ENCODE peak calls at places on chromosomes 4 and X, in six cellular contexts. One of them, this sample, is unnamed.

GRCh38 chr4:2858451-2859217 is 15.0 kb downstream of the ADD1 start:
- DNase-seq in cardiac fibroblast: peak
- DNase-seq in cardiac muscle cell: no peak
- DNase-seq in dorsolateral prefrontal cortex: no peak
- DNase-seq in left ventricle myocardium inferior: no peak
- DNase-seq in choroid plexus epithelial cell: no peak
- DNase-seq in this sample: peak

GRCh38 chrX:39822133-39822748 is 275.5 kb downstream of the BCOR start:
- DNase-seq in choroid plexus epithelial cell: no peak
- DNase-seq in dorsolateral prefrontal cortex: no peak
- DNase-seq in left ventricle myocardium inferior: no peak
- DNase-seq in cardiac muscle cell: no peak
- DNase-seq in cardiac fibroblast: no peak
- DNase-seq in this sample: no peak

GRCh38 chrX:125288343-125288742 is 31.3 kb upstream of the TEX13C start:
- DNase-seq in choroid plexus epithelial cell: no peak
- DNase-seq in cardiac fibroblast: no peak
- DNase-seq in dorsolateral prefrontal cortex: no peak
- DNase-seq in cardiac muscle cell: no peak
- DNase-seq in left ventricle myocardium inferior: no peak
- DNase-seq in this sample: no peak

GRCh38 chr4:139898293-139898692 is 232.7 kb downstream of the MGST2 start:
- DNase-seq in cardiac muscle cell: no peak
- DNase-seq in left ventricle myocardium inferior: no peak
- DNase-seq in dorsolateral prefrontal cortex: no peak
- DNase-seq in cardiac fibroblast: no peak
- DNase-seq in choroid plexus epithelial cell: no peak
- DNase-seq in this sample: no peak

GRCh38 chr4:101232074-101232776 is 115.1 kb downstream of the PPP3CA start:
- DNase-seq in choroid plexus epithelial cell: peak
- DNase-seq in cardiac muscle cell: no peak
- DNase-seq in cardiac fibroblast: peak
- DNase-seq in dorsolateral prefrontal cortex: no peak
- DNase-seq in left ventricle myocardium inferior: no peak
- DNase-seq in this sample: no peak

GRCh38 chrX:152926279-152926678 is 28.4 kb downstream of the ZNF185 start:
- DNase-seq in cardiac fibroblast: peak
- DNase-seq in cardiac muscle cell: no peak
- DNase-seq in choroid plexus epithelial cell: peak
- DNase-seq in dorsolateral prefrontal cortex: no peak
- DNase-seq in left ventricle myocardium inferior: no peak
- DNase-seq in this sample: peak

GRCh38 chr4:68361146-68361589 is 11.3 kb upstream of the YTHDC1 start:
- DNase-seq in left ventricle myocardium inferior: no peak
- DNase-seq in choroid plexus epithelial cell: peak
- DNase-seq in cardiac fibroblast: peak
- DNase-seq in dorsolateral prefrontal cortex: no peak
- DNase-seq in cardiac muscle cell: no peak
- DNase-seq in this sample: no peak

GRCh38 chrX:31251336-31251735 is 179.5 kb upstream of the FTHL17 start:
- DNase-seq in cardiac fibroblast: peak
- DNase-seq in choroid plexus epithelial cell: no peak
- DNase-seq in cardiac muscle cell: no peak
- DNase-seq in left ventricle myocardium inferior: no peak
- DNase-seq in dorsolateral prefrontal cortex: no peak
- DNase-seq in this sample: no peak

GRCh38 chrX:119235872-119236598 is at the start of gene PGRMC1:
- DNase-seq in choroid plexus epithelial cell: peak
- DNase-seq in cardiac muscle cell: peak
- DNase-seq in cardiac fibroblast: peak
- DNase-seq in dorsolateral prefrontal cortex: peak
- DNase-seq in left ventricle myocardium inferior: peak
- DNase-seq in this sample: peak

GRCh38 chr4:124713213-124713592 is 671 bp upstream of the ANKRD50 start:
- DNase-seq in choroid plexus epithelial cell: peak
- DNase-seq in cardiac muscle cell: peak
- DNase-seq in cardiac fibroblast: peak
- DNase-seq in left ventricle myocardium inferior: peak
- DNase-seq in dorsolateral prefrontal cortex: peak
- DNase-seq in this sample: peak

DNA sequence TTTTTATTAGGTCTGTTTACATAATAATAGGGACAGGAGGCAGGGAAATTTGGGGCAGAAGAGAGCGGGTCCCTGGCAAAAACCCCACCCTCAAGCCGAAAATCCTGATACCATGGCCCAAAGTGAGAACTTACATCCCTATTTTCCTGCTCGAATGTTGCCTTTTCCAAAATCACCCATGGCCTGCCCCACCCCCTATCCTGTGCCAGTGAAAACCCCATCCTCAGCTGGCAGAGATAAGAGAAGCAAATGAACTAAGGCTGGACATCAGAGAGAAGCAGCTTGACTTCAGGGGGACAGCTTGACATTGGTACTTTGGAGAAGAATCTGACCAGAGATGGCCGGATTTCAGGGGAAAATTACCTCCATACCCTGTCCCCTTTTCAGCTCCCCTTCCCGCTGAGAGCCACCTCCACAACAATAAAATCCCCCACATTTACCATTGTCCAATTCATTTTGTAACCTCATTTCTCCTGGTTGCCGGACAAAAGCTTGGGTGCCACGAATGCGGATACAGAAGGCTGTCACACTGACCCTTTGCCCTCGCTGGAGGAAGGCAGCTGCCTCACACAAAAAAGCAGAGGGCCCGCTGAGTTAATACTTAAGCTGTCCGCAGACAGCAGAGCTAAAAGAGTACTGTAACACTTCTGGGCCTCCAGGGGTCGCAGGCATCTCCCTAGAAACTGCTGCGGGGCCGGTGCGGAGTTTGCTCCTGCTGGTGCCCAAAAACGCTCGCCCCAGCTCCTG is 196.2 kb downstream of the SNCA start:
- DNase-seq in cardiac fibroblast: peak
- DNase-seq in choroid plexus epithelial cell: peak
- DNase-seq in left ventricle myocardium inferior: peak
- DNase-seq in dorsolateral prefrontal cortex: no peak
- DNase-seq in cardiac muscle cell: peak
- DNase-seq in this sample: no peak
- H3K4me3 ChIP-seq in cardiac fibroblast: no peak
- H3K4me3 ChIP-seq in choroid plexus epithelial cell: peak
- H3K4me3 ChIP-seq in left ventricle myocardium inferior: peak
- H3K4me3 ChIP-seq in dorsolateral prefrontal cortex: peak
- H3K4me3 ChIP-seq in cardiac muscle cell: no peak
- H3K4me3 ChIP-seq in this sample: no peak

GRCh38 chrX:104250470-104250869 is 4.3 kb downstream of the ESX1 start:
- DNase-seq in cardiac muscle cell: no peak
- DNase-seq in cardiac fibroblast: no peak
- DNase-seq in choroid plexus epithelial cell: no peak
- DNase-seq in dorsolateral prefrontal cortex: no peak
- DNase-seq in left ventricle myocardium inferior: no peak
- DNase-seq in this sample: no peak

GRCh38 chrX:104253567-104254441 is 929 bp downstream of the ESX1 start:
- DNase-seq in dorsolateral prefrontal cortex: no peak
- DNase-seq in choroid plexus epithelial cell: no peak
- DNase-seq in cardiac muscle cell: peak
- DNase-seq in left ventricle myocardium inferior: no peak
- DNase-seq in cardiac fibroblast: no peak
- DNase-seq in this sample: no peak

GRCh38 chrX:104254442-104255115 is at the start of gene ESX1:
- DNase-seq in cardiac fibroblast: peak
- DNase-seq in dorsolateral prefrontal cortex: no peak
- DNase-seq in left ventricle myocardium inferior: no peak
- DNase-seq in choroid plexus epithelial cell: peak
- DNase-seq in cardiac muscle cell: peak
- DNase-seq in this sample: no peak

DNA sequence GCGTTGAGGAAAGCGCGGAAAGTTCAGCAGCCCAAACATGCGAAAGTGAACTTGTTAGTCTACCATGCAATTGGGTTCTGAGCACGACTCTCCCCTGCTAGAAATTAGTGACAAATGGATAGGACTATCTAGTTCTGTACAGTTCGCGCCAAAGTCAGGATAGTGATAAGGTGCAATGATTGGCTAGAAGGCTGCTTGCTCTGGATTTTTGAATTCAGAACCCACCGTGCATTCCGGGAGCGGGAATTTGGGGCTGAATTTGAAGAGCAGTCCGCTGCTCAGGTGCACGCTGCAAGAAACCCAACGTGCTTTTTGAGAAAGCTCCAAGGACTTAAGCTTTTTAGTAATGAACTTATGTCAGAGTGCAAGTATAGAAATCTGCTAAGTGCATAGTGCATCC is 732 bp upstream of the ESX1 start:
- DNase-seq in dorsolateral prefrontal cortex: no peak
- DNase-seq in cardiac fibroblast: peak
- DNase-seq in left ventricle myocardium inferior: no peak
- DNase-seq in choroid plexus epithelial cell: no peak
- DNase-seq in cardiac muscle cell: no peak
- DNase-seq in this sample: no peak
- H3K4me3 ChIP-seq in dorsolateral prefrontal cortex: no peak
- H3K4me3 ChIP-seq in cardiac fibroblast: no peak
- H3K4me3 ChIP-seq in left ventricle myocardium inferior: no peak
- H3K4me3 ChIP-seq in choroid plexus epithelial cell: no peak
- H3K4me3 ChIP-seq in cardiac muscle cell: no peak
- H3K4me3 ChIP-seq in this sample: no peak

GRCh38 chrX:83501540-83501939 is 6.5 kb upstream of the POU3F4 start:
- DNase-seq in dorsolateral prefrontal cortex: no peak
- DNase-seq in cardiac muscle cell: no peak
- DNase-seq in cardiac fibroblast: no peak
- DNase-seq in choroid plexus epithelial cell: no peak
- DNase-seq in left ventricle myocardium inferior: no peak
- DNase-seq in this sample: no peak
- H3K4me3 ChIP-seq in dorsolateral prefrontal cortex: no peak
- H3K4me3 ChIP-seq in cardiac muscle cell: no peak
- H3K4me3 ChIP-seq in cardiac fibroblast: no peak
- H3K4me3 ChIP-seq in choroid plexus epithelial cell: no peak
- H3K4me3 ChIP-seq in left ventricle myocardium inferior: no peak
- H3K4me3 ChIP-seq in this sample: no peak

DNA sequence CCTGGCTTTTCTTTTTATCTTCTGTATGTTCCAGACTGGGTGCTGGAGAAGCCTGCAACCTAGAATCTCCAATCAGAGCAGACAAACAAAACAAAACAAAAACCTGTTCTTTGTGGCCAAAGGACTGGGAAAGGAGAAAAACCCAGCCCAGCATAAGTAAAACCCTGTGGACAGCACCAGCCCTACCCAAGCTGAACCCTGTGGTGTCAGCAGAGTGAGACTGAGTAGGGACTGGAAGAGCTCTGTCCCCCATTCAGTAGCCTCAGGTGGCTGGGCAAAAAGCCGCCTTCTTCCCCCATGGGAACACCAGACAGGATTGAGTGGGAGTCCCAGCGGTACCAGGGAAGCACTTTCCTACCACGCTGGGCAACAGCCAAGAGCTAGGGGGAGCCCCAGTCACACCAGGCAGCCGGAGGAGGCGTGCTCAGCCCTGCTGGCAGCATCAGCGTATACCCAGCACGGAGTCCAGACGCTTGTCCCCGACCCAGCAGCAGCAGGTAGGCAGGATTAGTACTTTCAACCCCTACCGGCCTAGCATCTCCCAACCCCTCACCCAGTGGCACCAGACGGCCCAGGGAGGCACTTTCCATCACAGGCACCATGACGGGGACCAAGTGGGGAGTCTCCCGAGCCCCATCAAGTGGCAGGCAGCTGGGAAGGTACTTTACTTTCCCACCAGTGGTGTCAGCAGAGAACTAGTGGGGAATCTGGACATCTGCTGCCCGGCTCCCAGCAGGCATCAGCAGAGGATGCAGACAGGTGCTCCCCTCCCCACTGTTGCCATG is 8.6 kb upstream of the JADE3 start:
- DNase-seq in cardiac muscle cell: peak
- DNase-seq in choroid plexus epithelial cell: peak
- DNase-seq in dorsolateral prefrontal cortex: peak
- DNase-seq in left ventricle myocardium inferior: peak
- DNase-seq in cardiac fibroblast: peak
- DNase-seq in this sample: no peak
- H3K4me3 ChIP-seq in cardiac muscle cell: peak
- H3K4me3 ChIP-seq in choroid plexus epithelial cell: peak
- H3K4me3 ChIP-seq in dorsolateral prefrontal cortex: peak
- H3K4me3 ChIP-seq in left ventricle myocardium inferior: peak
- H3K4me3 ChIP-seq in cardiac fibroblast: peak
- H3K4me3 ChIP-seq in this sample: peak

This sample was measured in HL-60.